ENCODE peak calls at places on chromosome X, in ten cellular contexts. K is left ventricle myocardium inferior; J is CD8-positive, alpha-beta T cell; Y is H7; F is HFF-Myc; W is choroid plexus epithelial cell; O is dorsolateral prefrontal cortex; B is WERI-Rb-1; L is stomach; C is fibroblast of mammary gland. X is an unnamed sample.

GRCh38 chrX:129750971-129751370 is 12.2 kb downstream of the XPNPEP2 start:
- DNase-seq in K (no peak), J (no peak), Y (no peak), F (no peak), W (no peak), O (no peak), B (no peak), L (no peak), C (peak; percentile 67), X (no peak)

GRCh38 chrX:19593684-19594083 is 78.4 kb upstream of the MAP3K15 start:
- DNase-seq in K (no peak), J (no peak), Y (no peak), F (no peak), W (peak; percentile 68), O (no peak), B (peak; percentile 17), L (no peak), C (peak; percentile 61), X (peak; percentile 43)

GRCh38 chrX:20412871-20413486 is 146.3 kb upstream of the RPS6KA3 start:
- DNase-seq in K (peak; percentile 15), J (peak; percentile 53), Y (no peak), F (no peak), W (no peak), O (peak; percentile 9), B (no peak), L (peak; percentile 29), C (no peak), X (peak; percentile 80)

GRCh38 chrX:138775501-138775900 is 64.0 kb upstream of the FGF13 start:
- DNase-seq in K (no peak), J (no peak), Y (peak; percentile 36), F (no peak), W (peak; percentile 38), O (no peak), B (no peak), L (no peak), C (peak; percentile 55), X (peak; percentile 2)

GRCh38 chrX:12610079-12610478 is 181.1 kb upstream of the PRPS2 start:
- DNase-seq in K (no peak), J (no peak), Y (no peak), F (no peak), W (no peak), O (no peak), B (no peak), L (no peak), C (peak; percentile 34), X (no peak)

GRCh38 chrX:79572566-79572965 is 205.4 kb upstream of the ITM2A start:
- DNase-seq in K (no peak), J (no peak), Y (no peak), F (no peak), W (no peak), O (no peak), B (no peak), L (no peak), C (no peak), X (no peak)

GRCh38 chrX:40064055-40064597 is 33.6 kb downstream of the BCOR start:
- DNase-seq in K (no peak), J (no peak), Y (peak; percentile 80), F (no peak), W (no peak), O (no peak), B (no peak), L (no peak), C (no peak), X (no peak)

GRCh38 chrX:136397001-136397400 is 90.7 kb upstream of the BRS3 start:
- DNase-seq in K (no peak), J (no peak), Y (no peak), F (no peak), W (peak; percentile 9), O (no peak), B (no peak), L (no peak), C (peak; percentile 30), X (no peak)

GRCh38 chrX:82677281-82677680 is 830.8 kb upstream of the POU3F4 start:
- DNase-seq in K (no peak), J (no peak), Y (no peak), F (no peak), W (peak; percentile 56), O (no peak), B (no peak), L (no peak), C (no peak), X (no peak)

GRCh38 chrX:66014084-66014483 is 25.8 kb downstream of the VSIG4 start:
- DNase-seq in K (no peak), J (no peak), Y (no peak), F (no peak), W (no peak), O (no peak), B (no peak), L (no peak), C (no peak), X (no peak)

GRCh38 chrX:136318166-136318565 is 17.4 kb downstream of the ADGRG4 start:
- DNase-seq in K (no peak), J (no peak), Y (no peak), F (no peak), W (no peak), O (no peak), B (no peak), L (no peak), C (no peak), X (no peak)

GRCh38 chrX:154918060-154918483 is 31.9 kb downstream of the F8A1 start:
- DNase-seq in K (peak; percentile 19), J (peak; percentile 6), Y (peak; percentile 63), F (peak; percentile 75), W (peak; percentile 84), O (peak; percentile 29), B (peak; percentile 71), L (peak; percentile 32), C (peak; percentile 90), X (peak; percentile 29)
- H3K4me3 ChIP-seq in K (peak overlapping the region; percentile 41), J (peak overlapping the region; percentile 15), Y (no peak overlapping the region), F (no peak overlapping the region), W (peak overlapping the region; percentile 20), O (peak overlapping the region; percentile 32), B (peak overlapping the region; percentile 36), L (peak overlapping the region; percentile 20), C (no peak overlapping the region), X (peak overlapping the region; percentile 48)

DNA sequence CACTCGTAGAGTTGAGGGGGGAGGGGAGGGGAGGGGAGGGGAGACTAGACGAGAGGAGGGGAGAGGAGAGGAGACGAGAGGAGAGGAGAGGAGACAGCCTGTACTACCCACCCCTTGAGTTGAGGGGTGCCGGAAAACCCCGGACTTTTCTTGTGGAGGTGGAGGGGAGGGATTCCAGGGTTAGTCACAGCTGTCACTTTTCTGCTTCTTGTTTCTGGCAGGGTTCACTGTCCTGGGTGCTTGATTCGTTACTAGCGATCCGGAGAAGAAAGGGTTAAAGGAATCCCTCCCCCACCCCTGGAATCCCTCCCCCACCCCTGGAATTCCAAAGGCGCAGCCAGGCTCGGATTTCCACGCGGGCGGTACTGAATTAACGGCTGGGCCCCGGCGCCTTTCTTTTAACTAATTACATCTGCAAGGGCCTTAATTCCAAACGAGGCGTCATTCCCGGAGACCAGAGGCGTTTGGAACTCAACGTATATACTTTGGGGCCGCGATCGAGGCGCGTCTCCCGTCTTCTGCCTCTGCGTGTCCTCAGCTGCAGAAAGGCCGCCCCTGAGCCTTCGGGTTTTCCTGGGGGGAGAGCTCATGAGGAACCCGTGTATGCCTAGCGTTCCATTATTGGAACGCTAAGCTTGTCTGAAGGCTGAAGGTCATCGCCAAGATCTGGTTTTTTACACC is 20.1 kb upstream of the CSF2RA start:
- DNase-seq in K (no peak), J (no peak), Y (peak; percentile 93), F (no peak), W (no peak), O (peak; percentile 9), B (peak; percentile 53), L (no peak), C (no peak), X (no peak)
- H3K4me3 ChIP-seq in K (peak overlapping the region; percentile 49), J (no peak overlapping the region), Y (peak overlapping the region; percentile 27), F (peak overlapping the region; percentile 28), W (no peak overlapping the region), O (no peak overlapping the region), B (peak overlapping the region; percentile 26), L (peak overlapping the region; percentile 15), C (no peak overlapping the region), X (no peak overlapping the region)

GRCh38 chrX:10047133-10047532 is 80.0 kb downstream of the CLDN34 start:
- DNase-seq in K (no peak), J (no peak), Y (no peak), F (no peak), W (no peak), O (no peak), B (no peak), L (no peak), C (no peak), X (no peak)

GRCh38 chrX:10047631-10048030 is 80.5 kb downstream of the CLDN34 start:
- DNase-seq in K (no peak), J (no peak), Y (no peak), F (no peak), W (no peak), O (no peak), B (no peak), L (no peak), C (no peak), X (no peak)

GRCh38 chrX:10048076-10048475 is 80.9 kb downstream of the CLDN34 start:
- DNase-seq in K (no peak), J (no peak), Y (peak; percentile 54), F (no peak), W (no peak), O (no peak), B (no peak), L (no peak), C (no peak), X (no peak)

GRCh38 chrX:10049246-10049645 is 82.1 kb downstream of the CLDN34 start:
- DNase-seq in K (no peak), J (no peak), Y (no peak), F (no peak), W (no peak), O (no peak), B (no peak), L (no peak), C (peak; percentile 20), X (no peak)

DNA sequence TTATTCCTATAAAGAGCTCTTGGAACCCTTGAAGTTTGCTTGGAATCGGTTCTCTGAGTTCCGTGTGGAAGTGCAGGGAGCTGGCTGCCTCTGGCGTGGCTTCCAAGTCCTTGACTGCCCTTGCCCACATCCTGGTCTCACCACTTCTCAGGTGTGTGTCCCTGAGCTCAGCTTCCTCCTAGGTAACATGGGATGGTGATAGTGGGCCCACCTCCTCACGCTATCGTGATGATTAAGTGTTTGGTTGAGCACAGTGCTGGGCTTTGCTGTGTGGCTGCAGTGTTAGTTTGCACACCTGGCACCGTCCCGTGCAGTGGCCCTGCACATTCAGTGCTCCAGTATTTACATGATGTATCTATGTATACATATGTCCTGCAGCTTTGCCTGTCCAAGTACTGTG is 81.5 kb downstream of the CLDN34 start:
- DNase-seq in K (no peak), J (no peak), Y (no peak), F (no peak), W (no peak), O (no peak), B (no peak), L (peak; percentile 26), C (no peak), X (no peak)
- H3K4me3 ChIP-seq in K (peak overlapping the region; percentile 11), J (no peak overlapping the region), Y (no peak overlapping the region), F (no peak overlapping the region), W (no peak overlapping the region), O (no peak overlapping the region), B (no peak overlapping the region), L (no peak overlapping the region), C (no peak overlapping the region), X (no peak overlapping the region)

DNA sequence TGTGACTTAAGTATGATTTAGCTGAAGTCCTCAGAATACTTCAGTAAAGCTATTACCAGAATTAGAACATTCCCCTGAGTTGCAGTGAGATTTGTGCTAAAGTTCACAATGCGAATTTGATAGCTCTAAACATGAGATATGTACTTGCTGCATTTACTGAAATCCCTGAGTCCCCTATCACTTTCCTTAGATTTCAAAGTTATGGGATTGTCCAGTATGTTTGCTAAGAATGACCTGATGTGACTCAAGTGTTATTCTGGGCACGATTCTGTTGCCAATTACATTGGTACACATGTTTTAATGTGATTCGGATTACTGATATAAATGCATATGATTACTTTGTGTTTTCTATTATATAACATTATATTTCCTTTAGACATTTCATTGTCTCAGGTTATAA is 91.3 kb upstream of the AMOT start:
- DNase-seq in K (no peak), J (no peak), Y (no peak), F (no peak), W (no peak), O (no peak), B (no peak), L (no peak), C (no peak), X (no peak)
- H3K4me3 ChIP-seq in K (no peak overlapping the region), J (no peak overlapping the region), Y (no peak overlapping the region), F (no peak overlapping the region), W (no peak overlapping the region), O (no peak overlapping the region), B (no peak overlapping the region), L (no peak overlapping the region), C (no peak overlapping the region), X (no peak overlapping the region)